ENCODE peak calls at places on chromosomes 1 and 21, in nine cellular contexts. One of them, this sample, is unnamed.

GRCh38 chr1:228842094-228842775 is 107.0 kb downstream of the RHOU start:
- DNase-seq in gastrocnemius medialis: peak; percentile 28
- DNase-seq in dorsolateral prefrontal cortex: peak; percentile 48
- DNase-seq in GM23338: no peak
- DNase-seq in adrenal gland: peak; percentile 96
- DNase-seq in HCT116: peak; percentile 42
- DNase-seq in body of pancreas: peak; percentile 62
- DNase-seq in stomach: no peak
- DNase-seq in left ventricle myocardium inferior: no peak
- DNase-seq in this sample: no peak

GRCh38 chr1:1021010-1021845 is 1.3 kb downstream of the AGRN start:
- DNase-seq in gastrocnemius medialis: no peak
- DNase-seq in HCT116: no peak
- DNase-seq in adrenal gland: peak; percentile 65
- DNase-seq in GM23338: peak; percentile 41
- DNase-seq in stomach: peak; percentile 80
- DNase-seq in dorsolateral prefrontal cortex: no peak
- DNase-seq in body of pancreas: peak; percentile 69
- DNase-seq in left ventricle myocardium inferior: peak; percentile 70
- DNase-seq in this sample: no peak

GRCh38 chr21:10272216-10272615 is 249.2 kb upstream of the TPTE start:
- DNase-seq in left ventricle myocardium inferior: no peak
- DNase-seq in dorsolateral prefrontal cortex: no peak
- DNase-seq in body of pancreas: no peak
- DNase-seq in gastrocnemius medialis: no peak
- DNase-seq in stomach: no peak
- DNase-seq in GM23338: no peak
- DNase-seq in HCT116: no peak
- DNase-seq in adrenal gland: peak; percentile 54
- DNase-seq in this sample: no peak

GRCh38 chr1:182704677-182705076 is 20.3 kb upstream of the RGS8 start:
- DNase-seq in gastrocnemius medialis: no peak
- DNase-seq in stomach: no peak
- DNase-seq in left ventricle myocardium inferior: no peak
- DNase-seq in dorsolateral prefrontal cortex: no peak
- DNase-seq in HCT116: no peak
- DNase-seq in adrenal gland: no peak
- DNase-seq in body of pancreas: no peak
- DNase-seq in GM23338: no peak
- DNase-seq in this sample: no peak

GRCh38 chr1:24641646-24642151 is 1.4 kb upstream of the SRRM1 start:
- DNase-seq in adrenal gland: peak; percentile 65
- DNase-seq in gastrocnemius medialis: peak; percentile 6
- DNase-seq in left ventricle myocardium inferior: peak; percentile 35
- DNase-seq in dorsolateral prefrontal cortex: no peak
- DNase-seq in GM23338: peak; percentile 41
- DNase-seq in HCT116: no peak
- DNase-seq in body of pancreas: peak; percentile 19
- DNase-seq in stomach: no peak
- DNase-seq in this sample: no peak

GRCh38 chr1:162660598-162660997 is 28.3 kb downstream of the DDR2 start:
- DNase-seq in left ventricle myocardium inferior: no peak
- DNase-seq in dorsolateral prefrontal cortex: no peak
- DNase-seq in body of pancreas: no peak
- DNase-seq in gastrocnemius medialis: no peak
- DNase-seq in GM23338: no peak
- DNase-seq in adrenal gland: no peak
- DNase-seq in HCT116: no peak
- DNase-seq in stomach: no peak
- DNase-seq in this sample: no peak

GRCh38 chr1:23246274-23246673 is 29.0 kb upstream of the HTR1D start:
- DNase-seq in stomach: no peak
- DNase-seq in adrenal gland: no peak
- DNase-seq in body of pancreas: no peak
- DNase-seq in gastrocnemius medialis: no peak
- DNase-seq in dorsolateral prefrontal cortex: no peak
- DNase-seq in left ventricle myocardium inferior: no peak
- DNase-seq in HCT116: no peak
- DNase-seq in GM23338: no peak
- DNase-seq in this sample: no peak

GRCh38 chr1:44881011-44881632 is 38.1 kb upstream of the PTCH2 start:
- DNase-seq in HCT116: no peak
- DNase-seq in dorsolateral prefrontal cortex: peak; percentile 64
- DNase-seq in stomach: no peak
- DNase-seq in left ventricle myocardium inferior: no peak
- DNase-seq in gastrocnemius medialis: peak; percentile 20
- DNase-seq in adrenal gland: peak; percentile 85
- DNase-seq in GM23338: no peak
- DNase-seq in body of pancreas: no peak
- DNase-seq in this sample: peak; percentile 59

GRCh38 chr1:51877434-51878306 is 857 bp downstream of the NRDC start:
- DNase-seq in stomach: no peak
- DNase-seq in HCT116: no peak
- DNase-seq in left ventricle myocardium inferior: no peak
- DNase-seq in gastrocnemius medialis: peak; percentile 13
- DNase-seq in GM23338: peak; percentile 46
- DNase-seq in dorsolateral prefrontal cortex: no peak
- DNase-seq in adrenal gland: peak; percentile 67
- DNase-seq in body of pancreas: peak; percentile 31
- DNase-seq in this sample: no peak

GRCh38 chr1:17475729-17476128 is 36.3 kb upstream of the RCC2 start:
- DNase-seq in gastrocnemius medialis: no peak
- DNase-seq in dorsolateral prefrontal cortex: no peak
- DNase-seq in left ventricle myocardium inferior: no peak
- DNase-seq in GM23338: no peak
- DNase-seq in adrenal gland: peak; percentile 71
- DNase-seq in stomach: no peak
- DNase-seq in HCT116: no peak
- DNase-seq in body of pancreas: no peak
- DNase-seq in this sample: peak; percentile 55

GRCh38 chr1:160139840-160140239 is 11.6 kb upstream of the ATP1A4 start:
- DNase-seq in gastrocnemius medialis: no peak
- DNase-seq in HCT116: no peak
- DNase-seq in body of pancreas: no peak
- DNase-seq in stomach: no peak
- DNase-seq in dorsolateral prefrontal cortex: no peak
- DNase-seq in left ventricle myocardium inferior: no peak
- DNase-seq in adrenal gland: no peak
- DNase-seq in GM23338: no peak
- DNase-seq in this sample: no peak

GRCh38 chr1:7616076-7616833 is 154.8 kb upstream of the VAMP3 start:
- DNase-seq in GM23338: peak; percentile 88
- DNase-seq in left ventricle myocardium inferior: peak; percentile 39
- DNase-seq in HCT116: no peak
- DNase-seq in stomach: peak; percentile 52
- DNase-seq in body of pancreas: peak; percentile 64
- DNase-seq in gastrocnemius medialis: no peak
- DNase-seq in dorsolateral prefrontal cortex: peak; percentile 33
- DNase-seq in adrenal gland: no peak
- DNase-seq in this sample: no peak

GRCh38 chr21:40337981-40338380 is 470.7 kb downstream of the PCP4 start:
- DNase-seq in HCT116: no peak
- DNase-seq in GM23338: no peak
- DNase-seq in body of pancreas: no peak
- DNase-seq in gastrocnemius medialis: no peak
- DNase-seq in dorsolateral prefrontal cortex: no peak
- DNase-seq in stomach: no peak
- DNase-seq in adrenal gland: no peak
- DNase-seq in left ventricle myocardium inferior: no peak
- DNase-seq in this sample: no peak

GRCh38 chr1:41327383-41327999 is 33.7 kb upstream of the FOXO6 start:
- DNase-seq in HCT116: no peak
- DNase-seq in adrenal gland: no peak
- DNase-seq in body of pancreas: no peak
- DNase-seq in GM23338: no peak
- DNase-seq in gastrocnemius medialis: no peak
- DNase-seq in stomach: no peak
- DNase-seq in left ventricle myocardium inferior: no peak
- DNase-seq in dorsolateral prefrontal cortex: no peak
- DNase-seq in this sample: no peak

GRCh38 chr1:248710305-248710900 is 7.8 kb upstream of the OR14I1 start:
- DNase-seq in gastrocnemius medialis: no peak
- DNase-seq in stomach: no peak
- DNase-seq in HCT116: no peak
- DNase-seq in GM23338: no peak
- DNase-seq in left ventricle myocardium inferior: no peak
- DNase-seq in dorsolateral prefrontal cortex: no peak
- DNase-seq in adrenal gland: no peak
- DNase-seq in body of pancreas: no peak
- DNase-seq in this sample: no peak
- TF ChIP-seq CTCF in gastrocnemius medialis: no peak
- TF ChIP-seq CTCF in stomach: no peak
- TF ChIP-seq CTCF in HCT116: no peak
- TF ChIP-seq CTCF in GM23338: no peak
- TF ChIP-seq CTCF in left ventricle myocardium inferior: no peak
- TF ChIP-seq CTCF in dorsolateral prefrontal cortex: no peak
- TF ChIP-seq CTCF in adrenal gland: no peak
- TF ChIP-seq CTCF in body of pancreas: no peak
- TF ChIP-seq CTCF in this sample: no peak

DNA sequence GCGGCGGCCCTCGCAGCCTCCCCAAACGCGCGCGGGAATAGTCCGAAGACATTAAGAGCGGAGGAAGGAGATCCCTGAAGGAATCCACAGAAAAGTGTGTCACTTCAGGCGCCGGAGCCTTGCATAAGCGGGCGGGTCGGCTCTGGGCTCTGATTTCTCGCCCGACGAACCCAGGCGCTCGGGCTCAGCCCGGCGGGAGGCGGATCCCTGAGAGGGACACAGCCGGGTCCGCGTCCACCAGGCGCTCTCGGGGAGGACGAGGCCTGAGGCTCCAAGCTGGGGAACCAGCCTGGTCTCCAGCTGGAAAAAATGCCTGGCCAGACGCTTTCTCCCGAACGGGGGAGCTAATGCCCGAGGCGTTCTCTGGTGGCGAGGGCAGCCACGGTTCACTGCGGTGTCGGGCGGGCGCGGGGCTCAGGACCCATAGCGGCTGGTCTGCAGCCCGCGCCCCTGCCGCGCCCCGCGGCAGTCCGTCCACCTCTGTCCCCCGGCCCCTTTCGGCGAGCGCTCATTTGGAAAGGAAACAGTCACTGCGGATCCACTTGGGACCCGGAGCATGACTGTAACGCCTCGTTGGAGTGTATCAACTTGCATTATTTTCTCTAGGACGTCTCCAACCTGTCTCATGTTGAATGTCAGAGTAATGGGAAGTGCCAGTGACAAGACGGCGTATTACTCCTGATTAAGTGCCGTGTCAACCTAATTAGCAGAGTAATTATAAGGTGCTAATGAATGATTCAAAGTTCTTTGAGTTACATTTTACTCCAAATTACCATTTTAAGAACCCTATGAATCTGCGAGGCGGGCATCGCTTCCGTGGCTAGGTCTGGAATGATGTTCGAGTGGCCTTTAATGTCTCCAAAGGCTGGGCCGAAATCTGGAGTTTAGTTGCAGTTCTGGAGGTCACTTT is 1.6 kb upstream of the BARHL2 start:
- DNase-seq in adrenal gland: no peak
- DNase-seq in stomach: no peak
- DNase-seq in left ventricle myocardium inferior: no peak
- DNase-seq in HCT116: no peak
- DNase-seq in gastrocnemius medialis: no peak
- DNase-seq in body of pancreas: no peak
- DNase-seq in dorsolateral prefrontal cortex: no peak
- DNase-seq in GM23338: peak; percentile 62
- DNase-seq in this sample: no peak
- H3K4me3 ChIP-seq in adrenal gland: no peak overlapping the region
- H3K4me3 ChIP-seq in stomach: peak overlapping the region; percentile 11
- H3K4me3 ChIP-seq in left ventricle myocardium inferior: peak overlapping the region; percentile 55
- H3K4me3 ChIP-seq in HCT116: no peak overlapping the region
- H3K4me3 ChIP-seq in gastrocnemius medialis: peak overlapping the region; percentile 32
- H3K4me3 ChIP-seq in body of pancreas: no peak overlapping the region
- H3K4me3 ChIP-seq in dorsolateral prefrontal cortex: no peak overlapping the region
- H3K4me3 ChIP-seq in GM23338: peak overlapping the region; percentile 55
- H3K4me3 ChIP-seq in this sample: peak overlapping the region; percentile 42

GRCh38 chr21:16851054-16851453 is 661.8 kb upstream of the CXADR start:
- DNase-seq in adrenal gland: no peak
- DNase-seq in gastrocnemius medialis: no peak
- DNase-seq in GM23338: peak; percentile 34
- DNase-seq in dorsolateral prefrontal cortex: no peak
- DNase-seq in stomach: no peak
- DNase-seq in left ventricle myocardium inferior: no peak
- DNase-seq in HCT116: no peak
- DNase-seq in body of pancreas: no peak
- DNase-seq in this sample: no peak
- TF ChIP-seq CTCF in adrenal gland: no peak
- TF ChIP-seq CTCF in gastrocnemius medialis: no peak
- TF ChIP-seq CTCF in GM23338: no peak
- TF ChIP-seq CTCF in dorsolateral prefrontal cortex: no peak
- TF ChIP-seq CTCF in stomach: no peak
- TF ChIP-seq CTCF in left ventricle myocardium inferior: no peak
- TF ChIP-seq CTCF in HCT116: no peak
- TF ChIP-seq CTCF in body of pancreas: no peak
- TF ChIP-seq CTCF in this sample: no peak

GRCh38 chr1:91278754-91279153 is 125.9 kb downstream of the HFM1 start:
- DNase-seq in body of pancreas: no peak
- DNase-seq in GM23338: peak; percentile 67
- DNase-seq in dorsolateral prefrontal cortex: no peak
- DNase-seq in left ventricle myocardium inferior: no peak
- DNase-seq in stomach: no peak
- DNase-seq in adrenal gland: no peak
- DNase-seq in gastrocnemius medialis: no peak
- DNase-seq in HCT116: peak; percentile 12
- DNase-seq in this sample: peak; percentile 1

GRCh38 chr1:91282695-91283420 is 121.8 kb downstream of the HFM1 start:
- DNase-seq in adrenal gland: peak; percentile 80
- DNase-seq in left ventricle myocardium inferior: no peak
- DNase-seq in body of pancreas: peak; percentile 69
- DNase-seq in stomach: peak; percentile 57
- DNase-seq in HCT116: peak; percentile 71
- DNase-seq in GM23338: peak; percentile 91
- DNase-seq in dorsolateral prefrontal cortex: peak; percentile 54
- DNase-seq in gastrocnemius medialis: peak; percentile 41
- DNase-seq in this sample: peak; percentile 21

GRCh38 chr1:91283421-91283726 is 121.3 kb downstream of the HFM1 start:
- DNase-seq in adrenal gland: no peak
- DNase-seq in body of pancreas: no peak
- DNase-seq in dorsolateral prefrontal cortex: no peak
- DNase-seq in HCT116: no peak
- DNase-seq in gastrocnemius medialis: no peak
- DNase-seq in left ventricle myocardium inferior: no peak
- DNase-seq in stomach: no peak
- DNase-seq in GM23338: no peak
- DNase-seq in this sample: no peak

GRCh38 chr1:91281782-91282181 is 122.9 kb downstream of the HFM1 start:
- DNase-seq in GM23338: no peak
- DNase-seq in body of pancreas: no peak
- DNase-seq in adrenal gland: no peak
- DNase-seq in dorsolateral prefrontal cortex: no peak
- DNase-seq in gastrocnemius medialis: no peak
- DNase-seq in stomach: no peak
- DNase-seq in HCT116: no peak
- DNase-seq in left ventricle myocardium inferior: no peak
- DNase-seq in this sample: no peak
- H3K4me3 ChIP-seq in GM23338: no peak overlapping the region
- H3K4me3 ChIP-seq in body of pancreas: no peak overlapping the region
- H3K4me3 ChIP-seq in adrenal gland: no peak overlapping the region
- H3K4me3 ChIP-seq in dorsolateral prefrontal cortex: no peak overlapping the region
- H3K4me3 ChIP-seq in gastrocnemius medialis: no peak overlapping the region
- H3K4me3 ChIP-seq in stomach: no peak overlapping the region
- H3K4me3 ChIP-seq in HCT116: no peak overlapping the region
- H3K4me3 ChIP-seq in left ventricle myocardium inferior: no peak overlapping the region
- H3K4me3 ChIP-seq in this sample: no peak overlapping the region